ENCODE peak calls at places on chromosomes 2 and 18, in six cellular contexts. R is neuronal stem cell, F is GM12878, E is fibroblast of lung, J is PC-3, Q is mesendoderm. L is an unnamed sample. For H3K4me1, the result is how much of the 10 kb centered on the place peaks cover.

GRCh38 chr2:8193686-8194615 is 487.9 kb upstream of the ID2 start:
- DNase-seq in Q (peak), F (no peak), E (no peak), J (no peak), R (peak), L (no peak)

GRCh38 chr2:226030369-226031077 is 631.0 kb downstream of the NYAP2 start:
- DNase-seq in R (peak), Q (peak), J (no peak), E (peak), F (no peak), L (no peak)

GRCh38 chr18:74234326-74235171 is 57.2 kb downstream of the CYB5A start:
- DNase-seq in R (no peak), E (peak), F (no peak), Q (no peak), J (peak), L (no peak)

GRCh38 chr2:9565436-9566153 is 10.0 kb upstream of the ADAM17 start:
- DNase-seq in F (no peak), J (peak), Q (peak), R (no peak), E (peak), L (peak)

GRCh38 chr2:74186038-74186437 is 7.4 kb upstream of the MOB1A start:
- DNase-seq in F (peak), J (no peak), R (no peak), E (no peak), Q (no peak), L (no peak)

GRCh38 chr2:30301551-30301950 is 70.2 kb downstream of the LBH start:
- DNase-seq in R (no peak), E (peak), F (no peak), J (peak), Q (no peak), L (no peak)

GRCh38 chr2:127174977-127175376 is 45.1 kb downstream of the CYP27C1 start:
- DNase-seq in E (peak), F (no peak), R (no peak), Q (no peak), J (no peak), L (no peak)

GRCh38 chr18:62281684-62282083 is 43.4 kb upstream of the TNFRSF11A start:
- DNase-seq in E (peak), J (peak), Q (no peak), R (no peak), F (no peak), L (no peak)

DNA sequence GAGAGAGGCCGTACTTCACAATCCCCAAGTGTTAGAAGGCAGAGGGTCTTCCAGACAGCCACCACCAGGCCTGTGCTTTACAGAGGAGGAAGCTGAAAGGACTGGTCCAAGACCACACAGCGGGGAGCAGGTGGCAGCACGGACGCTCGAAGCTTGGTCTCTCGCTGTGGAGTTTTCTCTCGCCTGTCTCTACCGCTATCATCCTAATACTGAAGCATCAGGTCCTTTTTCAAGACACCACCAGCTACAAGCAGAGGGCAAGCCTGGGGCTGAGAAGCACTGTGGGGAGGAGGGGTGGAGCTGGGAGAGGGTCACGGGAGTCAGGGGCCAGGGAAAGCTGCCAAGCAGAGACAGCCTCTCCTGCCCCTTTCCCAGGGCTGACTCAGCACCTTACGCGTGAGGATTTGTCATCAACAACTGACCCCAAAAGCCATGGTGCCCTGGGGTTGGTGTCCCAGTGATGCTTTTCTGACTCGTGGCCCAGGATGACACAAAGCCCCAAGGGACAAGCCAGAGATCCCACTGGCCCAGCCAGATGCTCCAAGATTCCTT is 31.8 kb upstream of the FOSL2 start:
- DNase-seq in F (no peak), R (no peak), Q (peak), E (peak), J (peak), L (peak)
- H3K4me1 ChIP-seq in F (under half), R (under half), Q (under half), E (under half), J (under half), L (half or more)

DNA sequence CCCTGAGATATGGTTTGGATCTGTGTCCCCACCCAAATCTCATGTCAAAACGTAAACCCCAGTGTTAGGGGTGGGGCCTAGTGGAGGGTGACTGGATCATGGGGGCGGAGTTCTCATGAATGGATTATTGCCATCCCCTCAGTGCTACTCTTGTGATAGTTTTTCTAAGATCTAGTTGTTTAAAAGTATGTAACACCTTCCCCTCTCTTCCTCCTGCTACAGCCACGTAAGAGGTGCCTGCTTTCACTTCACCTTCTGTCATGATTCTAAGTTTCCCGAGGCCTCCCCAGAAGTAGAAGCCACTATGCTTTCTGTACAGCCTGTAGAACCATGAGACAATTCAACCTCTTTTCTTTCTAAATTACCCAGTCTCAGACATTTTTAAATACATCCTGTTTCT is 16.9 kb downstream of the PUM2 start:
- DNase-seq in E (no peak), R (no peak), Q (no peak), F (no peak), J (no peak), L (no peak)
- H3K4me2 ChIP-seq in E (no peak), R (no peak), Q (no peak), F (peak), J (no peak), L (no peak)

DNA sequence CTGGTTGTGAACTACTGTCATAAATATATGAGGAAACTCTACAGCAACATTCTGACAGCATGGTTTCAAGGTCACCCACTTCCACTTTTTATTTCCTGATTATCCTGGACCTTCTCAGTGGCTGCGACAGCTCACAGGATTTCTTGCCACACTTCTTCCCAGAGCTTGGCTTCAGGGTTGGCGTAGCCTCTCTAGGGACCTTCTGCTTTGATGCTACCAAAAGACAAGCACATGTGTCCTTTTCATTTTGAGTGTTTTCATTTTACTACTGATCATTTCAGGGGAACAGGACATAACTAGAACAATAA is 9.5 kb downstream of the VIT start:
- DNase-seq in J (no peak), R (no peak), Q (no peak), E (no peak), F (no peak), L (no peak)
- H3K4me1 ChIP-seq in J (under half), R (under half), Q (under half), E (under half), F (under half), L (under half)

DNA sequence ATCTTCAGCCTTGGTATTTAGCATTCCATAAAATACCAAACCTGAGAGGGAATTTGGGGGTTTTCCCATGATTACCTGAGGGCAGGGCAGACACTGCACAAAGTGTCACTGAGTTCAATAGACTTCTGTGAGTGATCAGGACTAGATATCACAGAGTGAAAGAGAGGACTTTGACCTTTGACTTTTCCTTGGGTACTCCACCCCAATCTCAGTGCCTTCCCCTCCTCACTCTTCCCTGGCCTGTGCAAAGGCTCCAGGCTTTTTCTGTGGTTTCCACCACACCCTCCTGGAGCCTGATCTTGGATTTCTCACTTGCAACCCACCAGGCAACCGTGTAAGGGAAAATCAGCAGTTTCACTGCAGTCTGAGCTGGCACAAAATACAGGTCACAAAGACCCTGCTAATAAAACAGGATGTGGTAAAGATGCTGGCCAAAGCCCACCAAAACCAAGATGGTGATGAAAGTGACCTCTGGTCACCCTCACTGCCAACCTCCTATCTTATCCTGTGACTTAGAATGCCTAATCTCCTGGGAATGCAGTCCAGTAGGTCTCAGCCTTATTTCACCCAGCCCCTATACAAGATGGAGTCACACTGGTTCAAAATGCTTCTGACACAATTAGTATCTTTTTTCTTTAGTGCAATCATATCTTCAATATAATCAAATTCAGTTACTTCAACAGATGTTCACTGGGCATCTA is 64.0 kb downstream of the BOD1L2 start:
- DNase-seq in R (no peak), Q (peak), J (peak), F (no peak), E (no peak), L (peak)
- H3K4me2 ChIP-seq in R (no peak), Q (no peak), J (peak), F (no peak), E (no peak), L (peak)

DNA sequence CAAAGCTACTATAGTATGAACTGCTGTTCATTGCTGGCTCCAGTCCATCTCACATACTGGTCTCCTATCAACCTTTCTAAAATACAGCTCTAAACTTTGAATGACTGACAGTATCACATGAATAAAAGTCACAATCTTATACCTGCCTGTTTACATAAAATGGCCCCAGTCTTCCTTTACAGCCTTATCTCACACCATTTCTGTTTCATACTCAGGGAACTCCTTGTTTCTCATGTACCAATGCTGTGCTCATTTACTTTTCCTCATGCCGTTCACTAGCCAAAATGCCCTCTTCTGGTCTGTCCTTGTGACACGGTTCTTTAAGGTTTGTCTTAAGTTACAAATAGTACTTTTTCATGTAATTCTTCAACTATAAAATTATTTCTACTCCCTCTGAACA is 6.2 kb downstream of the ATP5MC3 start:
- DNase-seq in R (no peak), E (no peak), J (no peak), Q (no peak), F (no peak), L (no peak)
- H3K4me1 ChIP-seq in R (under half), E (under half), J (half or more), Q (under half), F (under half), L (under half)

DNA sequence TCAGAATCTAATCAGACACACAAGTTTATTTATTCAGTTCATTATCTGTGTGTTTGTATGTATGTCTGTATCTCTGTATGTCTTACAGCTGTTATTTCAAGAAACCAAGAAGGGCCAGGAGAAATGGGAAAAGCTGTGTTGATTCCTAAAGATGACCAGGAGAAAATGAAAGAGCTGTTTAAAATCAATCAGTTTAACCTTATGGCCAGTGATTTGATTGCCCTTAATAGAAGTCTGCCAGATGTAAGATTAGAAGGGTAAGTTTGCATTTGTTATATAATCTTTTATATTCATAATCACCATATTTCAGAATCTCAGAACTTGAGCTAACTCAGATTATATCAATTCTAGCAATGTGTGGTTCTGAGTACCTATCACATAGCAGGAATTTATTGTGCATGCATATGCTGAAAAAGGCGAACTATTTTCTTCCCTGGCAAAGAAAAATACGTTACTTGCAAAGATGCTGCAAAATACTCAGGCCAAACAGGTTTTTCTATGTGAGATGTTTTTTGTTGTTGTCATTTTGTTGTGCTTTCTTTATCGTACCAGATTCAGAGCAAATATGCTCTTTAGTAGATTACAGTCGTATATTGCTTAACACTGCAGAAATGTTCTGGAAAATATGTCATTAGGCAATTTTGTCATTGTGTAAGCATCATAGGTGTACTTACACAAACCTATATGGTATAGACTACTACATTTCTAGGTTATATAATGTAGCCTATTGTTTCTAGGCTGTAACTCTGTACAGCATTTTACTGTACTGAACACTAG is 268.7 kb downstream of the GALNT13 start:
- DNase-seq in R (no peak), F (no peak), J (no peak), Q (no peak), E (no peak), L (no peak)
- H3K4me2 ChIP-seq in R (no peak), F (no peak), J (no peak), Q (no peak), E (no peak), L (no peak)

DNA sequence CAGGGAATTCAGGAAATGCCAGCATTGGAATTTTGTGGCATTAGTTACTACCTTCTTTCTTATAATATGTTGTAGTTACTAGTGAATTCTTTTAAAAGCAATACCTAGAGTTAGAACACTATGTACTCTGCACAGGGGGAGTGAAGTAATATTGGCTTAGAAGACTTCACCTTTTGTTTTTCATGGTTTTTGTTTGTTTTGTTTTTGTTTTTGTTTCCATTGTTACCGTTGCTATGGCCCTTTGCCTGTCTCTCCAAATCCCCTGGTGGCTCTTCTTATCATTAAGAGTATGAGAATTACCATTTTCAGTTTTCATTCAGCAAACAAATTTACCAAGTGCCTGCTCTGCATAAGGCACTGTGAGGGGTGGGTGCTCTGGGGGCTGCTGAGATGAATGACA is 160.1 kb downstream of the HAUS1 start:
- DNase-seq in R (peak), Q (peak), J (no peak), F (no peak), E (no peak), L (no peak)
- H3K4me1 ChIP-seq in R (under half), Q (under half), J (under half), F (under half), E (under half), L (under half)

DNA sequence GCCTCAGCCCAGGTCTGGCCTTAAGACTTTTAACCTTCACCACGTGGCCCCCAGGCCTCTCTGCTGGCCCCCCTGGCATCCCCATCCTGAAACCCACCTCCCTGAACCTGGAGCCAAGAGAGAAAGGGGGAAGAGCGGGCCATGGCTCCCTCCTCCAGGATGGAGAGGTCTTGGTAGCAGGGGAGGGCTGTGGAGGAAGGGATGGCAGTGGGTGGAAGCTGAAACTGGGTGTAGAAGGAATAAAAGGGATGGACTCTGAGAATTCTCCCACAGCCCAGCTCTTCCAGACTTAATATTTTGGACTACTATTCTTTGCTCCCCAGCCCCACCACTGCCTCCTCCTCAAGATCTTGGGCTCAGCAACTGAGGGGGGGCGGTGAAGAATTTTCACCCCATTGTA is 692 bp downstream of the TNS1 start:
- DNase-seq in J (no peak), Q (no peak), F (no peak), R (no peak), E (no peak), L (no peak)
- H3K4me2 ChIP-seq in J (no peak), Q (no peak), F (no peak), R (no peak), E (peak), L (no peak)

DNA sequence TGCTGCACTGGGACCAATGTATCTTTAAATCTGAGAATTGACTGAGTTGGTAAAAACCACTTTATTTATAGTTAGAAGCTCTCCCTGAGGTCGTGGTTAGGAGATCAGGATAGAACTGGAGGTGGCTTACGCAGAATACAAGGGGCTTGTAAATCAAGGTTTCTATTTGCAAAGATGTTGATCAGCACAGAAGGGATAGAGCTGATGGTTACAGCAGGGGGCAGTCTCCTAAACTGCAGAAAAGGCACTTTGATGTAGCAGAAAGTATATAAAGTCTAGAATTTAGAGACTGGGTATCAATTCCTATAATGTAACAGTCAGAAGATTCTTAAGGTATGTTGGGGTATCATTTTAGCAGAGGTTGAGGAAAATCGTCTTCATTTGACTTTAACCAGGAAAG is 25.2 kb upstream of the ACVR1 start:
- DNase-seq in Q (peak), J (no peak), E (no peak), F (no peak), R (no peak), L (no peak)
- H3K4me1 ChIP-seq in Q (under half), J (under half), E (under half), F (under half), R (under half), L (under half)

DNA sequence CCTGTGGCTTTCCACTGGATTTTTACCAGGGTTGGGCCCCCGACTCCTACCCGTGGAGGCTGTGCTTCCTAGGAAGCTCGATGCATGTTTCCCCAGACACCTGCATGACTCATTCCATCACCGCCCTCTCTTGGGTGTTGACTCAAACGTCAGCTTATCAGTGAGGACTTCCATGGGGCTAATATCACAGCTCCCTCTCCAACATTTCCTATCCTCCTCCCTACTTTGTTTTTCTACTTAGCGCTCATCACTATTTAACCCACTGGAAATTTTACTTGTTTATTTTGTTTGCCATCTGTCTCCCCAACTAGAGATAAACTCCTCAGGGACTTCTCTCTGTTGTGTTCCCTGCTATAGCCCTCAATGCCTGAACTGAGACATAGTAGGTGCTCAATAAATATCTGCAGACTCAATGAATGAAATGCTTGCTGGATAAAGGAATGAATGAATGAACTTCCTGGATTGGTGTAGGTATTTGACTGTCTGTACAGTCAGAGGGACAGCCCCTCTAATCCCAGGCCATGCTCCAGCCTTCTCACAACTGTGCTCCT is 89.7 kb upstream of the MSH2 start:
- DNase-seq in F (no peak), J (peak), Q (peak), E (no peak), R (no peak), L (peak)
- H3K4me2 ChIP-seq in F (no peak), J (peak), Q (no peak), E (no peak), R (no peak), L (peak)